ENCODE peak calls at places on chromosome 7, in six cellular contexts. M is stomach, G is KBM-7, L is left lung, Y is NCI-H2081, N is fibroblast of the conjunctiva. P is an unnamed sample.

GRCh38 chr7:131735151-131735550 is 178.7 kb upstream of the PODXL start:
- DNase-seq in M (no peak), N (no peak), G (no peak), Y (no peak), L (no peak), P (no peak)

GRCh38 chr7:21777916-21778315 is 167.8 kb downstream of the CDCA7L start:
- DNase-seq in M (no peak), G (peak; percentile 3), N (no peak), Y (no peak), L (no peak), P (peak; percentile 75)

GRCh38 chr7:6705959-6706665 is 635 bp downstream of the ZNF12 start:
- DNase-seq in L (peak; percentile 38), M (peak; percentile 28), G (peak; percentile 59), Y (no peak), N (no peak), P (no peak)

GRCh38 chr7:46557295-46557711 is 636.2 kb upstream of the IGFBP3 start:
- DNase-seq in Y (no peak), L (no peak), M (no peak), N (no peak), G (no peak), P (no peak)

GRCh38 chr7:65239707-65240352 is 133.8 kb upstream of the ZNF92 start:
- DNase-seq in L (peak; percentile 43), M (peak; percentile 52), G (peak; percentile 66), N (no peak), Y (peak; percentile 67), P (no peak)

GRCh38 chr7:151444632-151445031 is 4.7 kb upstream of the CRYGN start:
- DNase-seq in G (no peak), M (no peak), L (no peak), N (no peak), Y (no peak), P (no peak)

GRCh38 chr7:128917061-128917460 is 6.6 kb upstream of the KCP start:
- DNase-seq in N (no peak), Y (no peak), M (no peak), G (no peak), L (no peak), P (no peak)

GRCh38 chr7:17274551-17275245 is 23.8 kb upstream of the AHR start:
- DNase-seq in Y (no peak), N (no peak), L (no peak), G (peak; percentile 85), M (no peak), P (peak; percentile 94)

GRCh38 chr7:98997836-98998235 is 119.5 kb downstream of the TRRAP start:
- DNase-seq in M (no peak), Y (no peak), G (no peak), L (no peak), N (no peak), P (no peak)